ENCODE peak calls at places on chromosomes 6 and 20, in seven cellular contexts. S, C, R, I, V, B and W are unnamed samples.

GRCh38 chr20:57841297-57841866 is 131.6 kb upstream of the PMEPA1 start:
- DNase-seq in S (no peak), C (no peak), R (no peak), I (no peak), V (no peak), B (no peak), W (peak)

GRCh38 chr6:36853325-36853724 is 14.1 kb upstream of the CPNE5 start:
- DNase-seq in S (no peak), C (no peak), R (peak), I (peak), V (no peak), B (peak), W (peak)

GRCh38 chr6:1336246-1336843 is 24.4 kb downstream of the FOXQ1 start:
- DNase-seq in S (peak), C (no peak), R (no peak), I (no peak), V (peak), B (no peak), W (peak)

GRCh38 chr6:10383312-10384063 is 31.4 kb downstream of the TFAP2A start:
- DNase-seq in S (peak), C (no peak), R (no peak), I (no peak), V (no peak), B (no peak), W (no peak)

GRCh38 chr20:9911519-9911918 is 72.6 kb upstream of the PAK5 start:
- DNase-seq in S (no peak), C (no peak), R (no peak), I (no peak), V (no peak), B (no peak), W (no peak)

GRCh38 chr20:547394-547793 is 3.8 kb upstream of the CSNK2A1 start:
- DNase-seq in S (no peak), C (no peak), R (no peak), I (no peak), V (no peak), B (no peak), W (no peak)

GRCh38 chr20:63028461-63028921 is 21.7 kb upstream of the BHLHE23 start:
- DNase-seq in S (no peak), C (no peak), R (no peak), I (no peak), V (peak), B (no peak), W (no peak)

GRCh38 chr20:17562804-17563305 is 7.0 kb upstream of the DSTN start:
- DNase-seq in S (no peak), C (no peak), R (no peak), I (no peak), V (no peak), B (no peak), W (no peak)

GRCh38 chr6:15623282-15624116 is 39.3 kb downstream of the DTNBP1 start:
- DNase-seq in S (no peak), C (no peak), R (no peak), I (no peak), V (no peak), B (no peak), W (no peak)

GRCh38 chr6:164344801-164345291 is 930.3 kb downstream of the QKI start:
- DNase-seq in S (no peak), C (no peak), R (peak), I (no peak), V (no peak), B (no peak), W (no peak)

GRCh38 chr6:7138111-7138510 is 30.4 kb downstream of the RREB1 start:
- DNase-seq in S (no peak), C (no peak), R (no peak), I (no peak), V (no peak), B (no peak), W (no peak)

GRCh38 chr6:7139835-7140470 is 32.2 kb downstream of the RREB1 start:
- DNase-seq in S (no peak), C (no peak), R (no peak), I (no peak), V (no peak), B (no peak), W (no peak)

GRCh38 chr6:7140631-7141366 is 33.0 kb downstream of the RREB1 start:
- DNase-seq in S (peak), C (peak), R (peak), I (peak), V (peak), B (peak), W (peak)

GRCh38 chr6:7137335-7138106 is 29.8 kb downstream of the RREB1 start:
- DNase-seq in S (no peak), C (no peak), R (peak), I (peak), V (no peak), B (peak), W (peak)

DNA sequence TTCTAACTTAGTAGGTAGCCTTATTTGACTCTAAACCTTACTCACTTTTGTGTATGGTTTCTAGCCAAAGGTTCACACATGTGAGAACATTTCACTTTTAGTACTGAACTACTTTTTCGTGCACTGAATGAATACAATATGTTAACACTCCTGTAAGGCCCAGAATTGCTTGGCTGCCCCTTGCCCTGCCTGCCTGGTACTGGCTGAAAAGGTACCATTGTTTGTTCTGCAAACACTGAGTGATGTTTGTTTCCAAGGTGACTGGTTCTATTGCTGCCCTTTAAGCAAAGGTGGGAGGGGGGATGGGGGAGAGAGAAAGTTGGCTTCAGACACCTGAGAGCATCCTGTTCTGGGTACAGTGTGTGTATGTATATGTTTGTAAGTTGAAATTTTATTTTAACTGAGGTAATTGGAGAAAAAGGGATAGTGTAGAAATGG is 31.2 kb downstream of the RREB1 start:
- DNase-seq in S (peak), C (no peak), R (no peak), I (no peak), V (peak), B (no peak), W (no peak)
- TF ChIP-seq POLR2A in S (no peak), C (no peak), R (no peak), I (no peak), V (no peak), B (no peak), W (no peak)

GRCh38 chr6:57141451-57142177 is 30.5 kb upstream of the BAG2 start:
- DNase-seq in S (no peak), C (no peak), R (no peak), I (no peak), V (no peak), B (no peak), W (no peak)
- TF ChIP-seq POLR2A in S (no peak), C (no peak), R (no peak), I (no peak), V (no peak), B (no peak), W (no peak)

GRCh38 chr6:33029297-33030184 is 20.1 kb upstream of the HLA-DOA start:
- DNase-seq in S (no peak), C (no peak), R (peak), I (peak), V (no peak), B (no peak), W (peak)
- TF ChIP-seq POLR2A in S (no peak), C (peak), R (no peak), I (peak), V (peak), B (no peak), W (no peak)

GRCh38 chr6:30223339-30223738 is 10.1 kb upstream of the TRIM26 start:
- DNase-seq in S (no peak), C (no peak), R (no peak), I (no peak), V (no peak), B (no peak), W (no peak)
- TF ChIP-seq POLR2A in S (no peak), C (no peak), R (no peak), I (no peak), V (no peak), B (no peak), W (no peak)

GRCh38 chr6:21586760-21587181 is 6.8 kb upstream of the SOX4 start:
- DNase-seq in S (no peak), C (no peak), R (no peak), I (no peak), V (peak), B (no peak), W (no peak)

GRCh38 chr6:21588812-21589811 is 4.4 kb upstream of the SOX4 start:
- DNase-seq in S (peak), C (peak), R (peak), I (peak), V (peak), B (peak), W (peak)

GRCh38 chr6:21586300-21586699 is 7.3 kb upstream of the SOX4 start:
- DNase-seq in S (no peak), C (no peak), R (no peak), I (no peak), V (no peak), B (no peak), W (no peak)

GRCh38 chr6:21587925-21588811 is 5.4 kb upstream of the SOX4 start:
- DNase-seq in S (peak), C (peak), R (no peak), I (peak), V (peak), B (peak), W (peak)

DNA sequence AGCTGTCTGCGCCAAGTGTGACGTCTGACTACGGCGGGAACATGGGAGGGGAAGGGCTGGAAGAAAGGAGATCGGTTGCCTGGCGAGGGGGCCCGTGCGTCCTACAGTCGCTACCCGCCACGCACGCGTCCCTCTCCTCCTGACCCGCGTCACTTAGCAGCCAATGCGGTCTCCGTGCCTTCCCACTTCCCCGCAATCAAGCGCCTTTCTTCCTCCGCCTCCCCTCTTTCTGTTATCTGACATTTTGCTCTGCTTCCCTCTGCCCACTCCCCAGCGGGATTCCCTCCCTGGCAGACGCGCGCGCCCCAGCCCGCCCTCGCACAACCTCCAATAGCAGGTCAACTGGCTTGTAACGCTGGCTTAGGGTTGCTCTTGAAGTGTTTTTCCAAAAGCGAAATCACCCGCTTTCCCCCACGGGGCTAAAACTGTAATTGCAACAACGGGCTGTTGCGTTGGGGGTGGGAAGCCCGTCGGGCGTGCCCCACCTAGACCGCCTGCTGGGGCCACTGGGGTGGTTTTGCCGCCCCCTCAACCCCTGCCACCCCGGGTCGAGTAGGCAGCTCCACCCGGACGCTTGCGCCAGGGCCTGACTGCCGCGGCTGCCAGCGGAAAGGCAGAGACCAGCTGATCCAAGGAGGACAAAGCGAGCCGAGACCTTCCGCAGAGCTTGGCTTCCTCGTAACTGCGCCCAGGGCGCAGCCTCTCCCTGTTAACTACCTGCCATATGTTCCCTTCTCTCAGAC is 6.2 kb upstream of the SOX4 start:
- DNase-seq in S (peak), C (peak), R (peak), I (peak), V (no peak), B (peak), W (peak)
- TF ChIP-seq POLR2A in S (peak), C (no peak), R (no peak), I (no peak), V (no peak), B (peak), W (no peak)

DNA sequence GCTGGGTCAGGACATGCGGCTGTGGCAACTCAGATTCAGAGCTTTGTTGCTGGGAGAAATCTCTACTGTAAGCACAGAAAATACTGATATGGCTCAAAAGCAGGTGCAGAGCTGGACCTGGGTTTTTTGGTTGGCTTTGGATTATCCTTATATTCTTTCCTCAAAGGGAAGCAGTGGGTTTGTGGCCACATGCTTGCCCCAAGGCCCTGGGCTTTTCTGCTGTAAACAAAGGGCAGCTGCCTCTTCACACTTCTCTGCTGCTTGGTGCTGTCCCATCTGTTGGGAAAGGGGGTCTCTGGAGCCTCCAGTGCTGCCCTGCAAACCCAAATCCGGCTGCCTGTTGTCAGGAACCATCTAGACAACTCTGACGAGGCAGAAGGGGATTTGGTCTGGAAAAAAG is 52.4 kb downstream of the ANKRD6 start:
- DNase-seq in S (no peak), C (no peak), R (no peak), I (no peak), V (no peak), B (no peak), W (no peak)
- TF ChIP-seq POLR2A in S (no peak), C (no peak), R (no peak), I (no peak), V (no peak), B (no peak), W (no peak)

GRCh38 chr6:28399370-28400121 is at the start of gene ZSCAN12:
- DNase-seq in S (peak), C (peak), R (peak), I (peak), V (peak), B (peak), W (peak)
- TF ChIP-seq POLR2A in S (no peak), C (peak), R (no peak), I (no peak), V (no peak), B (no peak), W (no peak)

DNA sequence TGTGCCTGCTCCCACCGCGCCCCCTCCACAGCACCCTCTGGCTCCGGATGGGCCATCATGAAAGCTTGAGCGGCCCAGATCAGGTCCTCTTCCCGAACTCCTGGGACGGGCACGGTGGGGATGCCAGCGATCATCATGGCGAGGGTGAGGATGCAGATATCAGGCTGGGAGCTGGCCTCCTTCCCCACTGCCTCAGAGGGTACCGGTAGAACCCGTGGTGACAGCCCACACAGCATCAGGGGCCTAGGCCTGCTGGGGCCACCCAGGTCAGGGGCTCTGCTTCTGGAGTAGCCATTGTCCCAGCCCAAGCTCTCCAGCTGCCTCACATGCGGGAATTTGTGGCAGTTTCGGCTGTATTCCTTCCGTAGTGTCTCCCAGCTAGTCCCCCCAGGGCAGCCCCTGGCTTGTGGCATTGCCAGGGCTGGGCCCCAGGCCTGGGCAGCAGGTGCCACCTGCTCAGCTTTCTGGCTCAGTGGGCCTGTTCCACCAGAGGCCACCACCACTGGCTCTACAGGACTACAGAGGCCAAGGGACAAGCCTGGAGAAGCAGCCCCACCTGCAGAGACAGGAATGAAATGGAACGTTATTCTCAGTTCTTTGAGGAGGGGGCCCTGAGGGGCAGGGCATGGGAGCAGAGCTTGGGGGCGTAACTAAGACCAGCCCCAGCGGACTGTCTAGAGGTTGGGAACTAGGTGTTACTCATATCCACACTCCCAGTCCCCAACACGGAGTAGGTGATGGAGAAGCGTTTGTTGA is 654 bp downstream of the SPATA25 start:
- DNase-seq in S (no peak), C (no peak), R (no peak), I (no peak), V (no peak), B (no peak), W (no peak)
- TF ChIP-seq POLR2A in S (no peak), C (no peak), R (no peak), I (no peak), V (no peak), B (no peak), W (no peak)